ENCODE peak calls at places on chromosomes 7 and 10, in seven cellular contexts. One of them, this sample, is unnamed.

GRCh38 chr10:71717056-71717755 is 2.4 kb downstream of the C10orf105 start:
- DNase-seq in psoas muscle: no peak
- DNase-seq in T-helper 9 cell: no peak
- DNase-seq in stimulated activated CD8-positive, alpha-beta memory T cell treated with anti-CD3 and anti-CD28 coated beads, Interleukin-15, amount 100 ng/mL, for 4 hours: no peak
- DNase-seq in NCI-H2029: no peak
- DNase-seq in EH: no peak
- DNase-seq in naive thymus-derived CD4-positive, alpha-beta T cell: no peak
- DNase-seq in this sample: no peak

GRCh38 chr10:11165591-11166543 is 148.2 kb downstream of the CELF2 start:
- DNase-seq in psoas muscle: peak
- DNase-seq in T-helper 9 cell: peak
- DNase-seq in stimulated activated CD8-positive, alpha-beta memory T cell treated with anti-CD3 and anti-CD28 coated beads, Interleukin-15, amount 100 ng/mL, for 4 hours: no peak
- DNase-seq in NCI-H2029: no peak
- DNase-seq in EH: peak
- DNase-seq in naive thymus-derived CD4-positive, alpha-beta T cell: peak
- DNase-seq in this sample: peak

GRCh38 chr10:51246156-51246555 is 171.9 kb downstream of the PRKG1 start:
- DNase-seq in psoas muscle: no peak
- DNase-seq in T-helper 9 cell: no peak
- DNase-seq in stimulated activated CD8-positive, alpha-beta memory T cell treated with anti-CD3 and anti-CD28 coated beads, Interleukin-15, amount 100 ng/mL, for 4 hours: no peak
- DNase-seq in NCI-H2029: no peak
- DNase-seq in EH: no peak
- DNase-seq in naive thymus-derived CD4-positive, alpha-beta T cell: no peak
- DNase-seq in this sample: no peak

GRCh38 chr7:120842131-120842621 is 15.8 kb downstream of the TSPAN12 start:
- DNase-seq in psoas muscle: no peak
- DNase-seq in T-helper 9 cell: no peak
- DNase-seq in stimulated activated CD8-positive, alpha-beta memory T cell treated with anti-CD3 and anti-CD28 coated beads, Interleukin-15, amount 100 ng/mL, for 4 hours: no peak
- DNase-seq in NCI-H2029: peak
- DNase-seq in EH: no peak
- DNase-seq in naive thymus-derived CD4-positive, alpha-beta T cell: no peak
- DNase-seq in this sample: no peak

GRCh38 chr10:97428572-97428981 is 2.6 kb downstream of the PGAM1 start:
- DNase-seq in psoas muscle: no peak
- DNase-seq in T-helper 9 cell: no peak
- DNase-seq in stimulated activated CD8-positive, alpha-beta memory T cell treated with anti-CD3 and anti-CD28 coated beads, Interleukin-15, amount 100 ng/mL, for 4 hours: no peak
- DNase-seq in NCI-H2029: no peak
- DNase-seq in EH: peak
- DNase-seq in naive thymus-derived CD4-positive, alpha-beta T cell: no peak
- DNase-seq in this sample: peak

GRCh38 chr10:52855546-52856325 is 83.2 kb upstream of the MBL2 start:
- DNase-seq in psoas muscle: no peak
- DNase-seq in T-helper 9 cell: no peak
- DNase-seq in stimulated activated CD8-positive, alpha-beta memory T cell treated with anti-CD3 and anti-CD28 coated beads, Interleukin-15, amount 100 ng/mL, for 4 hours: no peak
- DNase-seq in NCI-H2029: no peak
- DNase-seq in EH: no peak
- DNase-seq in naive thymus-derived CD4-positive, alpha-beta T cell: no peak
- DNase-seq in this sample: no peak

GRCh38 chr7:142587578-142588191 is 161.6 kb upstream of the PRSS1 start:
- DNase-seq in psoas muscle: no peak
- DNase-seq in T-helper 9 cell: no peak
- DNase-seq in stimulated activated CD8-positive, alpha-beta memory T cell treated with anti-CD3 and anti-CD28 coated beads, Interleukin-15, amount 100 ng/mL, for 4 hours: no peak
- DNase-seq in NCI-H2029: no peak
- DNase-seq in EH: peak
- DNase-seq in naive thymus-derived CD4-positive, alpha-beta T cell: peak
- DNase-seq in this sample: peak

GRCh38 chr10:1050145-1050544 is 1.2 kb upstream of the IDI1 start:
- DNase-seq in psoas muscle: no peak
- DNase-seq in T-helper 9 cell: peak
- DNase-seq in stimulated activated CD8-positive, alpha-beta memory T cell treated with anti-CD3 and anti-CD28 coated beads, Interleukin-15, amount 100 ng/mL, for 4 hours: no peak
- DNase-seq in NCI-H2029: no peak
- DNase-seq in EH: no peak
- DNase-seq in naive thymus-derived CD4-positive, alpha-beta T cell: peak
- DNase-seq in this sample: no peak

GRCh38 chr7:149196151-149196704 is 882 bp downstream of the ZNF282 start:
- DNase-seq in psoas muscle: no peak
- DNase-seq in T-helper 9 cell: no peak
- DNase-seq in stimulated activated CD8-positive, alpha-beta memory T cell treated with anti-CD3 and anti-CD28 coated beads, Interleukin-15, amount 100 ng/mL, for 4 hours: no peak
- DNase-seq in NCI-H2029: no peak
- DNase-seq in EH: no peak
- DNase-seq in naive thymus-derived CD4-positive, alpha-beta T cell: no peak
- DNase-seq in this sample: peak

GRCh38 chr7:81285142-81285871 is 366.5 kb upstream of the SEMA3C start:
- DNase-seq in psoas muscle: no peak
- DNase-seq in T-helper 9 cell: no peak
- DNase-seq in stimulated activated CD8-positive, alpha-beta memory T cell treated with anti-CD3 and anti-CD28 coated beads, Interleukin-15, amount 100 ng/mL, for 4 hours: no peak
- DNase-seq in NCI-H2029: no peak
- DNase-seq in EH: peak
- DNase-seq in naive thymus-derived CD4-positive, alpha-beta T cell: no peak
- DNase-seq in this sample: no peak

GRCh38 chr7:158018061-158018796 is 569.4 kb downstream of the PTPRN2 start:
- DNase-seq in psoas muscle: no peak
- DNase-seq in T-helper 9 cell: no peak
- DNase-seq in stimulated activated CD8-positive, alpha-beta memory T cell treated with anti-CD3 and anti-CD28 coated beads, Interleukin-15, amount 100 ng/mL, for 4 hours: no peak
- DNase-seq in NCI-H2029: no peak
- DNase-seq in EH: no peak
- DNase-seq in naive thymus-derived CD4-positive, alpha-beta T cell: no peak
- DNase-seq in this sample: no peak

GRCh38 chr10:89064764-89065163 is 74.2 kb downstream of the FAS start:
- DNase-seq in psoas muscle: no peak
- DNase-seq in T-helper 9 cell: no peak
- DNase-seq in stimulated activated CD8-positive, alpha-beta memory T cell treated with anti-CD3 and anti-CD28 coated beads, Interleukin-15, amount 100 ng/mL, for 4 hours: no peak
- DNase-seq in NCI-H2029: no peak
- DNase-seq in EH: no peak
- DNase-seq in naive thymus-derived CD4-positive, alpha-beta T cell: no peak
- DNase-seq in this sample: no peak

GRCh38 chr10:19828278-19829049 is 12.2 kb downstream of the PLXDC2 start:
- DNase-seq in psoas muscle: no peak
- DNase-seq in T-helper 9 cell: no peak
- DNase-seq in stimulated activated CD8-positive, alpha-beta memory T cell treated with anti-CD3 and anti-CD28 coated beads, Interleukin-15, amount 100 ng/mL, for 4 hours: no peak
- DNase-seq in NCI-H2029: no peak
- DNase-seq in EH: no peak
- DNase-seq in naive thymus-derived CD4-positive, alpha-beta T cell: no peak
- DNase-seq in this sample: no peak

GRCh38 chr7:3943265-3943664 is 642.2 kb downstream of the SDK1 start:
- DNase-seq in psoas muscle: no peak
- DNase-seq in T-helper 9 cell: no peak
- DNase-seq in stimulated activated CD8-positive, alpha-beta memory T cell treated with anti-CD3 and anti-CD28 coated beads, Interleukin-15, amount 100 ng/mL, for 4 hours: no peak
- DNase-seq in NCI-H2029: peak
- DNase-seq in EH: no peak
- DNase-seq in naive thymus-derived CD4-positive, alpha-beta T cell: no peak
- DNase-seq in this sample: no peak

GRCh38 chr10:63798599-63799498 is 277.6 kb downstream of the REEP3 start:
- DNase-seq in psoas muscle: peak
- DNase-seq in T-helper 9 cell: no peak
- DNase-seq in stimulated activated CD8-positive, alpha-beta memory T cell treated with anti-CD3 and anti-CD28 coated beads, Interleukin-15, amount 100 ng/mL, for 4 hours: no peak
- DNase-seq in NCI-H2029: no peak
- DNase-seq in EH: peak
- DNase-seq in naive thymus-derived CD4-positive, alpha-beta T cell: no peak
- DNase-seq in this sample: no peak

GRCh38 chr7:45123913-45124312 is 12.4 kb upstream of the TBRG4 start:
- DNase-seq in psoas muscle: no peak
- DNase-seq in T-helper 9 cell: no peak
- DNase-seq in stimulated activated CD8-positive, alpha-beta memory T cell treated with anti-CD3 and anti-CD28 coated beads, Interleukin-15, amount 100 ng/mL, for 4 hours: no peak
- DNase-seq in NCI-H2029: no peak
- DNase-seq in EH: no peak
- DNase-seq in naive thymus-derived CD4-positive, alpha-beta T cell: no peak
- DNase-seq in this sample: no peak

GRCh38 chr7:24290004-24290641 is 6.1 kb downstream of the NPY start:
- DNase-seq in psoas muscle: no peak
- DNase-seq in T-helper 9 cell: no peak
- DNase-seq in stimulated activated CD8-positive, alpha-beta memory T cell treated with anti-CD3 and anti-CD28 coated beads, Interleukin-15, amount 100 ng/mL, for 4 hours: no peak
- DNase-seq in NCI-H2029: no peak
- DNase-seq in EH: peak
- DNase-seq in naive thymus-derived CD4-positive, alpha-beta T cell: peak
- DNase-seq in this sample: peak